ENCODE peak calls at places on chromosomes 16 and 17, in four cellular contexts. L is activated CD4-positive, alpha-beta T cell treated with anti-CD3 and anti-CD28 coated beads, Interleukin-2, amount 10 ng/mL, durations not matched to agents 7 days and 5 days; A is SHP77; Y is lung microvascular endothelial cell. W is an unnamed sample.
A peak's percentile ranks its signal among the peaks of the same experiment; 100 is the strongest.

GRCh38 chr17:56902350-56902749 is 11.5 kb downstream of the TRIM25 start:
- DNase-seq in L (no peak), A (no peak), Y (peak; percentile 41), W (no peak)

GRCh38 chr17:21108651-21109050 is 18.1 kb upstream of the DHRS7B start:
- DNase-seq in L (no peak), A (no peak), Y (no peak), W (no peak)

GRCh38 chr16:84689126-84689525 is 10.7 kb upstream of the USP10 start:
- DNase-seq in L (no peak), A (peak; percentile 29), Y (peak; percentile 92), W (no peak)

GRCh38 chr17:7889166-7889584 is 586 bp downstream of the CHD3 start:
- DNase-seq in L (peak; percentile 27), A (peak; percentile 99), Y (peak; percentile 88), W (peak; percentile 13)

GRCh38 chr17:429589-429988 is 77.0 kb upstream of the RPH3AL start:
- DNase-seq in L (no peak), A (no peak), Y (no peak), W (no peak)

GRCh38 chr16:15773964-15774363 is 82.9 kb downstream of the MYH11 start:
- DNase-seq in L (no peak), A (no peak), Y (no peak), W (no peak)

GRCh38 chr17:79226037-79226436 is 151.4 kb downstream of the ENGASE start:
- DNase-seq in L (no peak), A (no peak), Y (no peak), W (no peak)

GRCh38 chr16:85615852-85616607 is 2.9 kb downstream of the GSE1 start:
- DNase-seq in L (peak; percentile 76), A (peak; percentile 72), Y (peak; percentile 60), W (peak; percentile 9)

GRCh38 chr17:57366558-57367351 is 110.4 kb downstream of the MSI2 start:
- DNase-seq in L (no peak), A (no peak), Y (no peak), W (peak; percentile 93)

GRCh38 chr17:5468075-5468473 is 708 bp downstream of the DHX33 start:
- DNase-seq in L (peak; percentile 19), A (no peak), Y (no peak), W (no peak)

GRCh38 chr16:79997257-79997656 is 396.7 kb upstream of the MAF start:
- DNase-seq in L (no peak), A (peak; percentile 1), Y (peak; percentile 54), W (no peak)

GRCh38 chr16:70341600-70341999 is 5.1 kb upstream of the DDX19A start:
- DNase-seq in L (no peak), A (no peak), Y (no peak), W (no peak)

GRCh38 chr16:23278031-23278430 is 24.1 kb upstream of the SCNN1B start:
- DNase-seq in L (no peak), A (no peak), Y (no peak), W (no peak)

GRCh38 chr16:23520500-23520899 is 10.2 kb upstream of the GGA2 start:
- DNase-seq in L (no peak), A (no peak), Y (no peak), W (no peak)

GRCh38 chr16:8866118-8866883 is 2.5 kb downstream of the CARHSP1 start:
- DNase-seq in L (no peak), A (no peak), Y (no peak), W (no peak)

GRCh38 chr16:14050297-14051027 is 20.7 kb upstream of the MRTFB start:
- DNase-seq in L (no peak), A (no peak), Y (peak; percentile 53), W (no peak)

GRCh38 chr16:27245276-27246231 is 23.0 kb downstream of the NSMCE1 start:
- DNase-seq in L (no peak), A (peak; percentile 26), Y (peak; percentile 86), W (no peak)

GRCh38 chr16:89484088-89484501 is 6.3 kb downstream of the ANKRD11 start:
- DNase-seq in L (peak; percentile 34), A (no peak), Y (no peak), W (no peak)

GRCh38 chr16:79610771-79611170 is 10.2 kb upstream of the MAF start:
- DNase-seq in L (no peak), A (no peak), Y (no peak), W (no peak)

GRCh38 chr16:88804173-88804551 is 573 bp downstream of the CDT1 start:
- DNase-seq in L (no peak), A (no peak), Y (no peak), W (no peak)

GRCh38 chr16:67454852-67455251 is 23.9 kb downstream of the HSD11B2 start:
- DNase-seq in L (no peak), A (no peak), Y (no peak), W (no peak)

GRCh38 chr17:40839194-40839593 is 16.8 kb upstream of the KRT10 start:
- DNase-seq in L (no peak), A (no peak), Y (no peak), W (no peak)

GRCh38 chr17:2796164-2797140 is at the start of gene RAP1GAP2:
- DNase-seq in L (peak; percentile 89), A (no peak), Y (no peak), W (no peak)

GRCh38 chr16:14405611-14406537 is 224.2 kb downstream of the PARN start:
- DNase-seq in L (no peak), A (peak; percentile 32), Y (no peak), W (no peak)

GRCh38 chr17:66431080-66431795 is 128.8 kb downstream of the PRKCA start:
- DNase-seq in L (no peak), A (no peak), Y (peak; percentile 22), W (no peak)

GRCh38 chr17:60601443-60602384 is 1.7 kb downstream of the PPM1D start:
- DNase-seq in L (peak; percentile 56), A (peak; percentile 34), Y (peak; percentile 83), W (peak; percentile 64)

GRCh38 chr17:323181-323580 is 29.4 kb downstream of the RPH3AL start:
- DNase-seq in L (no peak), A (no peak), Y (no peak), W (no peak)

GRCh38 chr16:74309789-74310781 is 13.5 kb downstream of the PSMD7 start:
- DNase-seq in L (peak; percentile 42), A (peak; percentile 20), Y (peak; percentile 65), W (peak; percentile 5)

GRCh38 chr16:24208710-24209109 is 47.4 kb upstream of the CACNG3 start:
- DNase-seq in L (no peak), A (no peak), Y (no peak), W (no peak)

GRCh38 chr16:84543931-84544776 is 39.7 kb upstream of the MEAK7 start:
- DNase-seq in L (no peak), A (peak; percentile 45), Y (no peak), W (no peak)